ENCODE peak calls at places on chromosome 15, in nine cellular contexts. I is endothelial cell; G is AG10803; P is left lobe of liver; W is epithelial cell of esophagus; M is central memory CD4-positive, alpha-beta T cell; U is T-cell; N is osteocyte; Z is EL. Y is an unnamed sample.

GRCh38 chr15:79595271-79595670 is 163.1 kb downstream of the MINAR1 start:
- DNase-seq in U (no peak), G (no peak), N (peak; percentile 57), P (no peak), M (no peak), W (no peak), I (no peak), Z (no peak), Y (no peak)

GRCh38 chr15:52858388-52859176 is 68.4 kb upstream of the ONECUT1 start:
- DNase-seq in I (no peak), G (no peak), U (no peak), P (no peak), M (no peak), N (no peak), W (peak; percentile 3), Z (no peak), Y (no peak)

GRCh38 chr15:56672721-56673120 is 60.6 kb downstream of the ZNF280D start:
- DNase-seq in N (no peak), G (peak; percentile 62), U (no peak), W (peak; percentile 3), I (no peak), Z (peak; percentile 41), P (no peak), M (no peak), Y (no peak)

GRCh38 chr15:66951976-66952375 is 113.4 kb upstream of the SMAD3 start:
- DNase-seq in P (no peak), Z (no peak), M (no peak), U (no peak), I (no peak), G (peak; percentile 53), W (no peak), N (no peak), Y (no peak)

GRCh38 chr15:61661791-61662190 is 398.5 kb downstream of the VPS13C start:
- DNase-seq in Z (no peak), I (no peak), W (peak; percentile 13), G (peak; percentile 11), U (no peak), M (no peak), N (no peak), P (no peak), Y (no peak)

GRCh38 chr15:46450112-46450809 is 815.4 kb downstream of the SQOR start:
- DNase-seq in U (no peak), M (no peak), W (no peak), G (no peak), I (no peak), Z (no peak), P (no peak), N (no peak), Y (no peak)

GRCh38 chr15:68230157-68231100 is 901 bp upstream of the CLN6 start:
- DNase-seq in N (peak; percentile 73), M (no peak), I (no peak), W (no peak), U (no peak), Z (peak; percentile 27), P (peak; percentile 43), G (peak; percentile 15), Y (no peak)

GRCh38 chr15:68816795-68817303 is 3.8 kb downstream of the ANP32A start:
- DNase-seq in G (no peak), I (no peak), M (no peak), N (no peak), W (no peak), U (no peak), Z (peak; percentile 13), P (peak; percentile 67), Y (no peak)

GRCh38 chr15:43518073-43518761 is 809 bp downstream of the MAP1A start:
- DNase-seq in G (peak; percentile 42), Z (peak; percentile 33), I (no peak), P (peak; percentile 38), M (no peak), W (peak; percentile 21), N (no peak), U (no peak), Y (peak; percentile 42)

GRCh38 chr15:27342991-27343390 is 372.0 kb downstream of the GABRG3 start:
- DNase-seq in P (no peak), M (no peak), N (no peak), G (no peak), I (no peak), Z (no peak), W (no peak), U (no peak), Y (no peak)

GRCh38 chr15:100731259-100732156 is 129.1 kb downstream of the ASB7 start:
- DNase-seq in G (peak; percentile 73), I (no peak), P (no peak), W (peak; percentile 41), M (no peak), Z (peak; percentile 57), N (peak; percentile 44), U (no peak), Y (no peak)

GRCh38 chr15:90174140-90174891 is 26.8 kb upstream of the SEMA4B start:
- DNase-seq in Z (no peak), G (peak; percentile 15), P (peak; percentile 90), U (no peak), I (no peak), M (no peak), W (no peak), N (peak; percentile 93), Y (no peak)

GRCh38 chr15:46120713-46121112 is 485.9 kb downstream of the SQOR start:
- DNase-seq in Z (no peak), U (no peak), N (no peak), G (peak; percentile 18), I (no peak), M (no peak), W (no peak), P (no peak), Y (no peak)

GRCh38 chr15:88181613-88182012 is 74.9 kb downstream of the NTRK3 start:
- DNase-seq in U (no peak), I (no peak), W (no peak), Z (no peak), P (no peak), N (no peak), G (no peak), M (no peak), Y (no peak)

GRCh38 chr15:73225358-73226015 is 143.3 kb downstream of the HCN4 start:
- DNase-seq in N (no peak), G (no peak), Z (no peak), W (peak; percentile 42), U (peak; percentile 9), P (no peak), I (no peak), M (peak; percentile 23), Y (no peak)

GRCh38 chr15:95284933-95285401 is 1045.5 kb upstream of the NR2F2 start:
- DNase-seq in I (peak; percentile 13), G (peak; percentile 90), W (no peak), U (no peak), P (no peak), N (no peak), Z (peak; percentile 57), M (peak; percentile 3), Y (no peak)

GRCh38 chr15:52527898-52528464 is 699 bp downstream of the MYO5A start:
- DNase-seq in G (peak; percentile 28), Z (peak; percentile 50), P (peak; percentile 45), I (peak; percentile 13), N (no peak), W (peak; percentile 62), U (no peak), M (peak; percentile 24), Y (peak; percentile 51)

GRCh38 chr15:83709246-83709645 is 55.3 kb downstream of the ADAMTSL3 start:
- DNase-seq in G (peak; percentile 48), Z (no peak), U (no peak), M (no peak), W (no peak), I (no peak), P (no peak), N (no peak), Y (no peak)

GRCh38 chr15:96330064-96330449 is 443 bp upstream of the NR2F2 start:
- DNase-seq in W (peak; percentile 84), U (no peak), N (peak; percentile 92), G (peak; percentile 85), P (no peak), M (no peak), I (peak; percentile 59), Z (peak; percentile 89), Y (no peak)

GRCh38 chr15:68543546-68544008 is 35.2 kb upstream of the CORO2B start:
- DNase-seq in I (no peak), Z (no peak), N (no peak), P (no peak), W (no peak), U (no peak), G (no peak), M (no peak), Y (no peak)

Y was measured in CD4-positive, CD25-positive, alpha-beta regulatory T cell.